ENCODE peak calls at places on chromosome 13, in eight cellular contexts. W is stimulated activated naive CD4-positive, alpha-beta T cell treated with Interleukin-2 at 50 U/mL for 16 hours; G is HS-5; O is NCI-H1417; R is endodermal cell; H is EL; C is Caco-2; U is activated naive CD4-positive, alpha-beta T cell treated with anti-CD3 and anti-CD28 coated beads, Interleukin-2, amount 50 U/mL, for 16 hours. D is an unnamed sample.
A peak's percentile ranks its signal among the peaks of the same experiment; 100 is the strongest.

GRCh38 chr13:31485651-31486051 is 253.7 kb upstream of the RXFP2 start:
- DNase-seq in G (peak; percentile 15), C (peak; percentile 35), R (no peak), U (no peak), O (no peak), H (peak; percentile 6), W (no peak), D (peak; percentile 6)

GRCh38 chr13:47092202-47092601 is 195.3 kb upstream of the HTR2A start:
- DNase-seq in C (no peak), W (no peak), R (no peak), H (no peak), U (no peak), O (no peak), G (no peak), D (no peak)

GRCh38 chr13:41231786-41232185 is 31.6 kb downstream of the MTRF1 start:
- DNase-seq in G (no peak), R (peak; percentile 68), O (peak; percentile 22), H (no peak), C (no peak), W (no peak), U (no peak), D (no peak)

GRCh38 chr13:76758257-76758656 is 127.9 kb downstream of the KCTD12 start:
- DNase-seq in G (no peak), R (no peak), W (no peak), C (no peak), H (no peak), U (no peak), O (no peak), D (no peak)

GRCh38 chr13:105139380-105140285 is 1395.8 kb downstream of the EFNB2 start:
- DNase-seq in W (peak; percentile 45), G (no peak), O (peak; percentile 89), R (peak; percentile 59), C (peak; percentile 34), U (peak; percentile 57), H (no peak), D (no peak)

GRCh38 chr13:75446874-75447273 is 35.1 kb downstream of the TBC1D4 start:
- DNase-seq in G (no peak), O (no peak), C (no peak), H (no peak), W (no peak), R (no peak), U (no peak), D (no peak)

GRCh38 chr13:31213681-31214289 is 14.0 kb downstream of the B3GLCT start:
- DNase-seq in O (no peak), C (no peak), G (no peak), R (no peak), H (peak; percentile 4), U (no peak), W (no peak), D (no peak)

GRCh38 chr13:30832845-30833332 is 73.2 kb upstream of the MEDAG start:
- DNase-seq in O (peak; percentile 81), G (no peak), U (peak; percentile 26), R (peak; percentile 77), C (peak; percentile 23), H (peak; percentile 47), W (peak; percentile 12), D (peak; percentile 34)

GRCh38 chr13:29934531-29935308 is 84.3 kb upstream of the UBL3 start:
- DNase-seq in R (no peak), H (no peak), C (no peak), W (peak; percentile 3), U (no peak), O (peak; percentile 48), G (no peak), D (no peak)

GRCh38 chr13:79398915-79399314 is 7.1 kb downstream of the RBM26 start:
- DNase-seq in R (no peak), U (no peak), W (no peak), O (no peak), G (no peak), C (peak; percentile 16), H (peak; percentile 24), D (peak; percentile 43)

GRCh38 chr13:34019870-34020269 is 201.9 kb downstream of the RFC3 start:
- DNase-seq in G (no peak), O (no peak), W (no peak), H (no peak), C (peak; percentile 83), R (no peak), U (no peak), D (peak; percentile 36)

GRCh38 chr13:24228852-24229458 is 68.4 kb downstream of the SPATA13 start:
- DNase-seq in H (peak; percentile 61), U (no peak), O (peak; percentile 35), R (peak; percentile 69), W (peak; percentile 11), C (peak; percentile 60), G (peak; percentile 4), D (peak; percentile 75)

GRCh38 chr13:109783815-109784589 is 2.4 kb downstream of the IRS2 start:
- DNase-seq in H (no peak), C (no peak), U (no peak), G (no peak), O (no peak), R (peak; percentile 74), W (no peak), D (no peak)

GRCh38 chr13:43876366-43876765 is 3.2 kb downstream of the CCDC122 start:
- DNase-seq in C (no peak), R (no peak), O (no peak), G (no peak), H (no peak), U (no peak), W (no peak), D (peak; percentile 22)